ENCODE peak calls at places on chromosomes 6 and 20, in seven cellular contexts. L is mesenchymal stem cell, T is H9, F is IMR-90, M is mesendoderm, W is H1, Q is trophoblast cell. C is an unnamed sample.

GRCh38 chr6:143064996-143065683 is 4.5 kb downstream of the AIG1 start:
- DNase-seq in L (peak), T (no peak), F (no peak), M (no peak), W (no peak), Q (peak), C (no peak)

GRCh38 chr6:168088161-168089106 is 9.4 kb upstream of the FRMD1 start:
- DNase-seq in L (peak), T (peak), F (peak), M (peak), W (no peak), Q (peak), C (peak)

GRCh38 chr6:149714442-149714841 is 3.5 kb downstream of the LATS1 start:
- DNase-seq in L (no peak), T (no peak), F (no peak), M (no peak), W (no peak), Q (no peak), C (no peak)

GRCh38 chr20:1368448-1369199 is 24.2 kb downstream of the FKBP1A start:
- DNase-seq in L (peak), T (no peak), F (peak), M (no peak), W (no peak), Q (no peak), C (no peak)

GRCh38 chr20:58906894-58907293 is 54.4 kb downstream of the GNAS start:
- DNase-seq in L (peak), T (no peak), F (peak), M (no peak), W (no peak), Q (peak), C (no peak)

GRCh38 chr6:113009682-113010081 is 662.6 kb downstream of the RFPL4B start:
- DNase-seq in L (no peak), T (no peak), F (peak), M (no peak), W (no peak), Q (peak), C (no peak)

GRCh38 chr6:14542670-14543366 is 425.2 kb downstream of the CD83 start:
- DNase-seq in L (peak), T (no peak), F (peak), M (no peak), W (no peak), Q (no peak), C (no peak)

GRCh38 chr6:154410619-154411044 is 54.0 kb upstream of the IPCEF1 start:
- DNase-seq in L (peak), T (no peak), F (peak), M (peak), W (no peak), Q (peak), C (no peak)

GRCh38 chr20:32600681-32601237 is 15.6 kb upstream of the NOL4L start:
- DNase-seq in L (no peak), T (no peak), F (no peak), M (no peak), W (no peak), Q (no peak), C (no peak)

GRCh38 chr20:59064214-59064722 is 21.7 kb upstream of the PRELID3B start:
- DNase-seq in L (no peak), T (no peak), F (no peak), M (no peak), W (no peak), Q (no peak), C (no peak)

GRCh38 chr6:149065658-149066556 is 251.6 kb upstream of the TAB2 start:
- DNase-seq in L (no peak), T (no peak), F (no peak), M (no peak), W (no peak), Q (peak), C (no peak)

GRCh38 chr6:109762769-109763450 is 71.8 kb downstream of the FIG4 start:
- DNase-seq in L (no peak), T (no peak), F (peak), M (no peak), W (no peak), Q (no peak), C (no peak)

GRCh38 chr20:41738584-41739193 is 120.5 kb upstream of the CHD6 start:
- DNase-seq in L (peak), T (peak), F (peak), M (peak), W (peak), Q (peak), C (peak)

GRCh38 chr20:22560817-22561216 is 23.6 kb downstream of the FOXA2 start:
- DNase-seq in L (no peak), T (peak), F (no peak), M (no peak), W (peak), Q (no peak), C (no peak)

GRCh38 chr20:59179988-59180387 is 16.4 kb downstream of the ZNF831 start:
- DNase-seq in L (no peak), T (no peak), F (no peak), M (no peak), W (no peak), Q (no peak), C (no peak)

GRCh38 chr6:158780963-158781691 is 38.0 kb downstream of the EZR start:
- DNase-seq in L (no peak), T (no peak), F (no peak), M (no peak), W (no peak), Q (peak), C (no peak)

GRCh38 chr6:112054520-112055160 is 736 bp downstream of the CCN6 start:
- DNase-seq in L (no peak), T (no peak), F (peak), M (no peak), W (no peak), Q (no peak), C (no peak)

GRCh38 chr6:43982084-43982625 is 145.1 kb downstream of the MRPL14 start:
- DNase-seq in L (no peak), T (peak), F (no peak), M (no peak), W (no peak), Q (no peak), C (no peak)

GRCh38 chr6:130105996-130106704 is 87.8 kb downstream of the L3MBTL3 start:
- DNase-seq in L (no peak), T (no peak), F (no peak), M (no peak), W (no peak), Q (no peak), C (no peak)

GRCh38 chr6:44615621-44616020 is 228.1 kb downstream of the CDC5L start:
- DNase-seq in L (no peak), T (no peak), F (no peak), M (no peak), W (no peak), Q (no peak), C (no peak)

GRCh38 chr6:116462516-116462915 is 1.3 kb downstream of the CALHM6 start:
- DNase-seq in L (no peak), T (no peak), F (no peak), M (no peak), W (no peak), Q (no peak), C (no peak)

GRCh38 chr6:28336284-28337024 is 506 bp upstream of the ZSCAN31 start:
- DNase-seq in L (peak), T (no peak), F (peak), M (no peak), W (no peak), Q (no peak), C (no peak)

GRCh38 chr20:48603819-48604405 is 223.9 kb downstream of the PREX1 start:
- DNase-seq in L (no peak), T (no peak), F (no peak), M (no peak), W (no peak), Q (no peak), C (no peak)

GRCh38 chr6:155883334-155883731 is 427.7 kb upstream of the NOX3 start:
- DNase-seq in L (peak), T (no peak), F (no peak), M (no peak), W (no peak), Q (no peak), C (no peak)

GRCh38 chr20:18719426-18719825 is 94.2 kb upstream of the SCP2D1 start:
- DNase-seq in L (peak), T (no peak), F (peak), M (no peak), W (no peak), Q (no peak), C (no peak)

GRCh38 chr6:23228439-23229024 is 659.2 kb downstream of the HDGFL1 start:
- DNase-seq in L (peak), T (no peak), F (peak), M (no peak), W (no peak), Q (no peak), C (no peak)

GRCh38 chr20:13671500-13672288 is 33.0 kb upstream of the TASP1 start:
- DNase-seq in L (no peak), T (no peak), F (peak), M (no peak), W (no peak), Q (no peak), C (no peak)

GRCh38 chr6:43432009-43432945 is 4.9 kb downstream of the ABCC10 start:
- DNase-seq in L (no peak), T (no peak), F (no peak), M (no peak), W (no peak), Q (no peak), C (no peak)

GRCh38 chr20:46408281-46408731 is 1.9 kb upstream of the ELMO2 start:
- DNase-seq in L (no peak), T (no peak), F (no peak), M (no peak), W (no peak), Q (no peak), C (no peak)

GRCh38 chr6:149846321-149846720 is 17.8 kb downstream of the LRP11 start:
- DNase-seq in L (peak), T (no peak), F (peak), M (peak), W (no peak), Q (no peak), C (no peak)

GRCh38 chr6:133641111-133641510 is 247.8 kb upstream of the TCF21 start:
- DNase-seq in L (peak), T (no peak), F (no peak), M (no peak), W (no peak), Q (no peak), C (no peak)

GRCh38 chr6:133648576-133648975 is 240.3 kb upstream of the TCF21 start:
- DNase-seq in L (no peak), T (no peak), F (peak), M (no peak), W (no peak), Q (peak), C (no peak)

GRCh38 chr6:133646021-133646682 is 242.8 kb upstream of the TCF21 start:
- DNase-seq in L (peak), T (no peak), F (peak), M (no peak), W (no peak), Q (no peak), C (no peak)

GRCh38 chr6:133644548-133644947 is 244.4 kb upstream of the TCF21 start:
- DNase-seq in L (peak), T (no peak), F (no peak), M (no peak), W (no peak), Q (no peak), C (no peak)

DNA sequence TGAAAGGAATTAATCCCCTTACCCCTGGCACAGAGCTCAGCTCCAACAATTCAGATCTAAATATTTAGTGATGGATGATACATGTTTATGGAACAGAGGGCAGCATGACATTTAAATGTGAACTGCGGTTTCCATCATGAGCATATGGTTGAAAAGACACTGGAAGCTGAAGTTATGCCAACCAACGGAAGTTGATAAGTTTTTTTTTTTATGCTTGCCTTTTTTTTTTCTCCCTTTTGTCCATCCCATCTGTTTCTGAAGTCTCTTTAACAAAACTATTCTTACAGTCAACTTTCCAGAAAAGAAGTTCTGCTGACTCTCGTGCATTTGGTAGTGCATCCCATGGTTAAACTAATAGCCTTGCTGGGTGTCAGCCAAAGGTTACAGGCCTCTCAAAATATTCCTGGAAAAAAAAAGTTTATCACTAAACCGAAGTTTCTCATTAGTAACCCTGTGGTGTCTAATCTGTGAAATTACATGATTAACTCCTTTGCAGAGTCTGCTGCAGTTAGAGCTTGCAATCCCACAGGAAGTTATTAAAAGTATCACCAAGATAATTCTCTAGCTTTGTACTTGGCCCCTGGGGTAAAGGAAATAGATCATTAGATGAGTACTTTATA is 243.8 kb upstream of the TCF21 start:
- DNase-seq in L (peak), T (no peak), F (peak), M (peak), W (no peak), Q (no peak), C (no peak)
- H3K4me2 ChIP-seq in L (no peak), T (no peak), F (peak), M (no peak), W (no peak), Q (no peak), C (no peak)

GRCh38 chr6:98146656-98147055 is 687.7 kb upstream of the POU3F2 start:
- DNase-seq in L (no peak), T (no peak), F (no peak), M (no peak), W (no peak), Q (no peak), C (no peak)
- H2AK5ac ChIP-seq in L (no peak), T (no peak), F (no peak), M (no peak), W (no peak), Q (no peak), C (no peak)

GRCh38 chr6:31727717-31728671 is 1.1 kb downstream of the DDAH2 start:
- DNase-seq in L (no peak), T (no peak), F (no peak), M (no peak), W (no peak), Q (no peak), C (no peak)
- H3K4me2 ChIP-seq in L (no peak), T (no peak), F (peak), M (no peak), W (peak), Q (peak), C (no peak)

GRCh38 chr6:40492126-40492525 is 95.0 kb downstream of the LRFN2 start:
- DNase-seq in L (no peak), T (peak), F (no peak), M (peak), W (peak), Q (no peak), C (no peak)
- H2AK5ac ChIP-seq in L (no peak), T (no peak), F (no peak), M (no peak), W (no peak), Q (no peak), C (no peak)

DNA sequence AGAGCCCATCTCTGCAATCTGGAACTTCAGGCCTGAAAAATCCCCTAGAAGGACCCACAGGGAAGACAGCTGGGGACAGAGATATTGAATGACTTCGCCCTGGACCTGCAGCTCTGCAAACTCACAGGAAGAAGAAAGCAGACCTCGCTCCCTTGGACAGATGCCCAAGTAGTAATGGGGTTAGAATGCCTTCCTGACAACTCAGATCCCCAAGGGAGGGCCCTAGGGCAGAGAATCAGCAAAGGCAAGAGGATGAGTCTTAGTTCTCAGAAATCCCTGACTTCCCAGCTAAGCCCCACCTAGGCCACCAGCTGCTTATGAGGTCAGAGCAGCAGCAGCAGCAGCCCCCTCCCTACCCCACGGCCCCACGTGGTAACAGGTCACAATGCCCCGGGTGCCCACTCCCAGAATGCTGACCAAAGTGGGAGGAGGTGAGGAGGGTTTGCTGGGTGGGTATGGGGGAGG is at the start of gene C20orf141:
- DNase-seq in L (peak), T (no peak), F (peak), M (peak), W (no peak), Q (peak), C (no peak)
- H3K4me2 ChIP-seq in L (no peak), T (no peak), F (peak), M (no peak), W (no peak), Q (no peak), C (no peak)